ENCODE peak calls at places on chromosomes 12 and 14, in six cellular contexts. L, A, J, Q, Z and T are unnamed samples.

GRCh38 chr12:131332224-131332623 is 378.5 kb downstream of the ADGRD1 start:
- DNase-seq in L (no peak), A (no peak), J (no peak), Q (no peak), Z (no peak), T (no peak)

GRCh38 chr14:93017341-93017797 is 94.4 kb downstream of the CHGA start:
- DNase-seq in L (no peak), A (no peak), J (no peak), Q (no peak), Z (no peak), T (no peak)

GRCh38 chr14:39351708-39352107 is 80.5 kb downstream of the FBXO33 start:
- DNase-seq in L (no peak), A (no peak), J (no peak), Q (no peak), Z (no peak), T (no peak)

GRCh38 chr14:79256311-79256879 is 954.9 kb downstream of the DIO2 start:
- DNase-seq in L (no peak), A (no peak), J (no peak), Q (no peak), Z (no peak), T (no peak)

GRCh38 chr14:90504643-90505042 is 107.8 kb downstream of the CALM1 start:
- DNase-seq in L (no peak), A (no peak), J (no peak), Q (no peak), Z (no peak), T (no peak)

GRCh38 chr14:94893411-94894160 is 123.7 kb upstream of the GSC start:
- DNase-seq in L (no peak), A (no peak), J (no peak), Q (no peak), Z (no peak), T (no peak)

GRCh38 chr12:90091809-90092208 is 383.2 kb upstream of the ATP2B1 start:
- DNase-seq in L (no peak), A (no peak), J (peak), Q (no peak), Z (no peak), T (no peak)

GRCh38 chr12:64616221-64616620 is 5.9 kb downstream of the RASSF3 start:
- DNase-seq in L (no peak), A (no peak), J (no peak), Q (no peak), Z (no peak), T (no peak)

GRCh38 chr14:37903561-37904191 is 304.0 kb upstream of the SSTR1 start:
- DNase-seq in L (peak), A (no peak), J (no peak), Q (no peak), Z (no peak), T (peak)

GRCh38 chr12:111304642-111305071 is 64.2 kb downstream of the PHETA1 start:
- DNase-seq in L (peak), A (no peak), J (peak), Q (no peak), Z (no peak), T (peak)

GRCh38 chr14:56126514-56126913 is 8.3 kb downstream of the PELI2 start:
- DNase-seq in L (no peak), A (no peak), J (no peak), Q (no peak), Z (no peak), T (no peak)

GRCh38 chr12:118979763-118980406 is 1.5 kb upstream of the SRRM4 start:
- DNase-seq in L (peak), A (no peak), J (peak), Q (no peak), Z (no peak), T (peak)

GRCh38 chr12:130719263-130719892 is 3.3 kb upstream of the RIMBP2 start:
- DNase-seq in L (no peak), A (no peak), J (no peak), Q (no peak), Z (no peak), T (no peak)